ENCODE peak calls at places on chromosomes 13 and 19, in five cellular contexts. U is A549, Y is K562, E is HCT116, B is HepG2. D is an unnamed sample.

GRCh38 chr13:48160879-48161278 is 66.0 kb upstream of the MED4 start:
- DNase-seq in U (peak; percentile 13), Y (no peak), E (no peak), B (no peak), D (peak; percentile 55)

GRCh38 chr13:110354209-110354627 is 47.1 kb downstream of the COL4A2 start:
- DNase-seq in U (no peak), Y (no peak), E (no peak), B (no peak), D (no peak)

GRCh38 chr13:79681069-79681468 is 200.1 kb downstream of the NDFIP2 start:
- DNase-seq in U (no peak), Y (no peak), E (no peak), B (no peak), D (no peak)

GRCh38 chr19:50415661-50416033 is 3.1 kb upstream of the SPIB start:
- DNase-seq in U (no peak), Y (peak; percentile 85), E (no peak), B (no peak), D (peak; percentile 64)

GRCh38 chr13:54241719-54242118 is 1213.1 kb downstream of the OLFM4 start:
- DNase-seq in U (no peak), Y (no peak), E (no peak), B (no peak), D (no peak)

GRCh38 chr19:14413765-14414171 is 5.4 kb downstream of the DDX39A start:
- DNase-seq in U (no peak), Y (peak; percentile 11), E (no peak), B (no peak), D (no peak)

GRCh38 chr13:95471960-95472359 is 80.6 kb upstream of the CLDN10 start:
- DNase-seq in U (no peak), Y (no peak), E (no peak), B (no peak), D (no peak)

GRCh38 chr19:49442354-49442753 is 1.0 kb upstream of the SLC17A7 start:
- DNase-seq in U (peak; percentile 56), Y (no peak), E (no peak), B (no peak), D (no peak)

GRCh38 chr19:46390121-46390858 is 23.1 kb downstream of the CCDC8 start:
- DNase-seq in U (no peak), Y (no peak), E (no peak), B (no peak), D (no peak)

GRCh38 chr19:49335784-49336481 is 727 bp downstream of the CD37 start:
- DNase-seq in U (no peak), Y (no peak), E (no peak), B (no peak), D (no peak)

GRCh38 chr19:17069249-17069648 is 6.0 kb downstream of the HAUS8 start:
- DNase-seq in U (no peak), Y (no peak), E (no peak), B (no peak), D (peak; percentile 26)

GRCh38 chr19:8138201-8138600 is 11.2 kb downstream of the FBN3 start:
- DNase-seq in U (no peak), Y (no peak), E (no peak), B (no peak), D (no peak)

GRCh38 chr19:4007836-4008539 is 452 bp downstream of the PIAS4 start:
- DNase-seq in U (no peak), Y (peak; percentile 73), E (no peak), B (peak; percentile 18), D (no peak)

GRCh38 chr19:56091751-56092546 is 29.1 kb downstream of the ZNF787 start:
- DNase-seq in U (peak; percentile 65), Y (no peak), E (no peak), B (no peak), D (peak; percentile 42)

GRCh38 chr19:18379803-18380747 is 5.9 kb upstream of the GDF15 start:
- DNase-seq in U (peak; percentile 99), Y (peak; percentile 45), E (peak; percentile 93), B (peak; percentile 98), D (no peak)

GRCh38 chr13:40528881-40529280 is 137.6 kb downstream of the FOXO1 start:
- DNase-seq in U (no peak), Y (no peak), E (no peak), B (peak; percentile 46), D (no peak)

GRCh38 chr13:40058757-40059236 is 403.3 kb downstream of the COG6 start:
- DNase-seq in U (no peak), Y (no peak), E (no peak), B (no peak), D (no peak)

GRCh38 chr19:27861411-27861975 is 1351.5 kb downstream of the UQCRFS1 start:
- DNase-seq in U (no peak), Y (no peak), E (no peak), B (no peak), D (no peak)

GRCh38 chr19:48194041-48194871 is 23.8 kb downstream of the ZSWIM9 start:
- DNase-seq in U (no peak), Y (peak; percentile 38), E (no peak), B (peak; percentile 18), D (peak; percentile 68)

GRCh38 chr19:12954150-12954962 is 2.7 kb downstream of the GADD45GIP1 start:
- DNase-seq in U (no peak), Y (no peak), E (no peak), B (no peak), D (no peak)

GRCh38 chr13:75870397-75870801 is 234.3 kb downstream of the LMO7 start:
- DNase-seq in U (peak; percentile 14), Y (peak; percentile 26), E (no peak), B (no peak), D (peak; percentile 33)

DNA sequence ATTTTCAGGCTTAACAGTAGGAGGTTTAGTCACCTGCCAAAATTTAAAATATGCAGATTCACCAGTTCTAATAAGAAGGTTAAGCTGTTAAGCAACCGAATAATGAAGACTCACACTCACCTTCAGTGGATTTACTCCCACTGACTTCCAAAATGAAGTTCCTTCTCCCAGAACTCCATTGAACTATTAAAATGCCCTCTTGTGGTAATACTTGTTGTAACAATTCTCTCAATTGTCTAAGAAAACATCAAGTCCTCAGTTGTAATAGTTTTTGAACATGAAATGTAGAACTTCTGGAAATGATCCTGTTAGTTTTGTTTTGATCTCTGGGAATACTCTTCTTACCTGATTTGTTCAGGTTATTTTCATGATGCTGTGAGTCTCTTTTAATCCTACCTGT is 522.0 kb upstream of the ATXN8OS start:
- DNase-seq in U (no peak), Y (no peak), E (no peak), B (no peak), D (no peak)
- TF ChIP-seq CTCF in U (no peak), Y (no peak), E (no peak), B (no peak), D (no peak)

GRCh38 chr13:41597348-41598041 is 140.1 kb downstream of the RGCC start:
- DNase-seq in U (no peak), Y (no peak), E (no peak), B (no peak), D (no peak)

GRCh38 chr13:41590643-41591042 is 133.3 kb downstream of the RGCC start:
- DNase-seq in U (no peak), Y (no peak), E (no peak), B (no peak), D (no peak)

GRCh38 chr13:41595298-41595697 is 137.9 kb downstream of the RGCC start:
- DNase-seq in U (no peak), Y (no peak), E (no peak), B (no peak), D (no peak)

GRCh38 chr13:41599619-41600018 is 142.3 kb downstream of the RGCC start:
- DNase-seq in U (no peak), Y (no peak), E (no peak), B (no peak), D (no peak)

DNA sequence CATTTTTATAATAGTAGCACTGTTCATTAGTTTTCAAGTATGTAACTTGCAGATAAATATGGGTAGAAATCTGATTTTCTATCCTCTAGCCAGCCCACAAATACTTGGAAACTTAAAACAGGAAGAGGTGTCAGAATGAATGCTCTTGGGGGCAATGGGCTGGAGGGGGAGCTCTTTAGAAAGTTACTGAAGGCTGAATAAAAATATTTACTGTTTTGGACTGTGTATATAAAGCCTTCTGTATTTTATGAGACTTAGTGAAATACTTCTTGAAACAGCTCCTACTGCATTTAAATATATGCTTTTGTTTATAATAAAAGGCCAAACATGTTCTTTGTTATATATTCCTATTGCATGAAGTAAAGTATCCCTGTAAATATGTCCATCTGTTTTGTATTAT is 138.8 kb downstream of the RGCC start:
- DNase-seq in U (no peak), Y (no peak), E (no peak), B (no peak), D (no peak)
- H3K4me3 ChIP-seq in U (no peak overlapping the region), Y (no peak overlapping the region), E (no peak overlapping the region), B (no peak overlapping the region), D (no peak overlapping the region)

DNA sequence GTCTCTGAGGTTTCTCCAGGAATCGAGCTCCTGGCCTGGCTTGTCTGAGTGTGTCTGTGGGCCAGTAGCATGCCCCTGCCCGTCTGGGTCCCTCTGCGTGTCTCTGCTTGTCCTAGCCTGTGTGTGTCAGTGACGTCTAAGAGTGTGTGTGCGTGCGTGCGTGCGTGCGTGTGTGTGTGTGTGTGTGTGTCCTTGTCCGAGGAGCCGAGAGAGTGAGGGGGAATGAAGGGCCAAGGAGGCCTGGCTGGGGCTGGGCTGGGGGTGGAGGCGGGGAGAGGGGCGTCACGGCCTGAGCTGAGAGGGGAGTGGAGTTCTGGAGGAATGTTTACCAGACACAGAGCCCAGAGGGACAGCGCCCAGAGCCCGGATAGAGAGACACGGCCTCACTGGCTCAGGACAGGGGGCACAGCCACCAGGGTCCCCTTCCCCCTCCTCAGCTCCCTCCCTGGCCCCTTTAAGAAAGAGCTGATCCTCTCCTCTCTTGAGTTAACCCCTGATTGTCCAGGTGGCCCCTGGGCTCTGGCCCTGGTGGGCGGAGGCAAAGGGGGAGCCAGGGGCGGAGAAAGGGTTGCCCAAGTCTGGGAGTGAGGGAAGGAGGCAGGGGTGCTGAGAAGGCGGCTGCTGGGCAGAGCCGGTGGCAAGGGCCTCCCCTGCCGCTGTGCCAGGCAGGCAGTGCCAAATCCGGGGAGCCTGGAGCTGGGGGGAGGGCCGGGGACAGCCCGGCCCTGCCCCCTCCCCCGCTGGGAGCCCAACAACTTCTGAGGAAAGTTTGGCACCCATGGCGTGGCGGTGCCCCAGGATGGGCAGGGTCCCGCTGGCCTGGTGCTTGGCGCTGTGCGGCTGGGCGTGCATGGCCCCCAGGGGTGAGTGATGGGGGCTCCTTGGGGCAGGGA is at the start of gene AXL:
- DNase-seq in U (peak; percentile 90), Y (peak; percentile 48), E (peak; percentile 38), B (peak; percentile 25), D (no peak)
- TF ChIP-seq MAX in U (peak; percentile 80), Y (no peak), E (peak; percentile 69), B (no peak), D (no peak)

DNA sequence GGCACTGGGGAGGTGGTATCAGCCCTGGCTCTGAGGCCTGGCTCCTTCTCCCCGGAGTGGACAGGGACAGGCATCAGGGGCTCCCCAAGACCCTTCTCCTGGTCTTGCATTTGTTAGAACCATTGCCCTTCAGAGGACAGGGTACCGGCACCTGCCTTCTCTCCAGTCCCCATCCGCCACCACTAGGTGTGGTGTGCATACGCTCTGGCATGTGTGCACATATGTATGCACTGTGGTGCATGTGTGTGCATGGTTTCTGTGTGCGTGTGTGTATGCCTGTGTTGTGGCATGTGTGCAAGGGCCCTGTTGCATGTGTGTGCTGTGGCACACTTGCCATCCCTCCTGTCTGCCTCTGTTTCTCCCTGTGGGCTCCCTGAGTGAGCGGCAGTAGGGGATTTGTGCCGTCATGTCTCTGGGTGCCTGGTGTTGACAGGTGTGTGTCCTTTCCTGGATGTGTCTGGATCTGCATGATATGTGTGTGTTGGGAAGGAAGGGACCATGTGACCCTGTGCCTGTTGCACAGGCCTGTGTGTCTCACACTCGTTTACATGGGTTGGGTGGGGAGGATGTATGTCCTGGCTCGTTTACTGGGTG is 9.3 kb downstream of the KCTD15 start:
- DNase-seq in U (no peak), Y (no peak), E (no peak), B (no peak), D (no peak)
- TF ChIP-seq CTCF in U (no peak), Y (no peak), E (no peak), B (no peak), D (no peak)

GRCh38 chr13:20815469-20815868 is 41.7 kb upstream of the EEF1AKMT1 start:
- DNase-seq in U (no peak), Y (no peak), E (no peak), B (no peak), D (no peak)
- H3K4me3 ChIP-seq in U (no peak overlapping the region), Y (no peak overlapping the region), E (no peak overlapping the region), B (no peak overlapping the region), D (no peak overlapping the region)